ENCODE peak calls at places on chromosomes 11 and 22, in seven cellular contexts. C is mammary epithelial cell, L is hepatocyte, I is SJSA1, N is GM23338, J is H9, P is tibial nerve. Y is an unnamed sample. For H3K27me3, the result is how much of the 10 kb centered on the place peaks cover.

GRCh38 chr11:109851780-109852390 is 241.3 kb upstream of the ZC3H12C start:
- DNase-seq in C (peak), L (no peak), I (no peak), N (no peak), J (no peak), P (no peak), Y (no peak)

GRCh38 chr11:1029686-1030085 is 6.8 kb downstream of the MUC6 start:
- DNase-seq in C (no peak), L (no peak), I (no peak), N (peak), J (no peak), P (no peak), Y (no peak)

GRCh38 chr11:9250139-9250582 is 15.0 kb downstream of the DENND5A start:
- DNase-seq in C (no peak), L (no peak), I (peak), N (no peak), J (no peak), P (no peak), Y (no peak)

GRCh38 chr11:119470316-119471266 is 47.6 kb upstream of the THY1 start:
- DNase-seq in C (peak), L (no peak), I (peak), N (no peak), J (peak), P (no peak), Y (peak)

GRCh38 chr11:9862981-9863380 is 199.1 kb downstream of the SWAP70 start:
- DNase-seq in C (no peak), L (no peak), I (no peak), N (peak), J (no peak), P (no peak), Y (no peak)

GRCh38 chr22:38072322-38073149 is 11.4 kb downstream of the SLC16A8 start:
- DNase-seq in C (no peak), L (no peak), I (no peak), N (no peak), J (no peak), P (no peak), Y (no peak)

GRCh38 chr22:46646531-46647211 is 26.5 kb downstream of the GRAMD4 start:
- DNase-seq in C (no peak), L (peak), I (no peak), N (no peak), J (no peak), P (no peak), Y (no peak)

GRCh38 chr11:134004406-134005197 is 47.8 kb upstream of the IGSF9B start:
- DNase-seq in C (no peak), L (no peak), I (no peak), N (no peak), J (no peak), P (no peak), Y (no peak)

GRCh38 chr11:68446046-68446725 is 14.4 kb upstream of the PPP6R3 start:
- DNase-seq in C (no peak), L (no peak), I (no peak), N (no peak), J (no peak), P (no peak), Y (no peak)

GRCh38 chr11:82960779-82961143 is 59.2 kb downstream of the DDIAS start:
- DNase-seq in C (no peak), L (no peak), I (no peak), N (no peak), J (no peak), P (no peak), Y (no peak)

GRCh38 chr11:24005202-24005876 is 491.5 kb upstream of the LUZP2 start:
- DNase-seq in C (no peak), L (no peak), I (no peak), N (no peak), J (no peak), P (no peak), Y (no peak)

GRCh38 chr22:49524362-49524761 is 303.3 kb downstream of the BRD1 start:
- DNase-seq in C (no peak), L (no peak), I (no peak), N (no peak), J (no peak), P (no peak), Y (no peak)

GRCh38 chr11:109794501-109794900 is 298.7 kb upstream of the ZC3H12C start:
- DNase-seq in C (no peak), L (no peak), I (peak), N (no peak), J (no peak), P (no peak), Y (no peak)

GRCh38 chr22:43419371-43420080 is 7.7 kb downstream of the MPPED1 start:
- DNase-seq in C (no peak), L (no peak), I (no peak), N (no peak), J (no peak), P (no peak), Y (no peak)

GRCh38 chr22:20807315-20807752 is 33.4 kb downstream of the SERPIND1 start:
- DNase-seq in C (peak), L (peak), I (peak), N (no peak), J (no peak), P (no peak), Y (no peak)

GRCh38 chr22:44664149-44664548 is 37.9 kb upstream of the PRR5 start:
- DNase-seq in C (no peak), L (peak), I (no peak), N (no peak), J (no peak), P (no peak), Y (no peak)

GRCh38 chr22:30763815-30764686 is 69.4 kb downstream of the OSBP2 start:
- DNase-seq in C (peak), L (peak), I (peak), N (peak), J (peak), P (no peak), Y (peak)

GRCh38 chr11:31060880-31061279 is 308.7 kb downstream of the DCDC1 start:
- DNase-seq in C (no peak), L (no peak), I (no peak), N (no peak), J (no peak), P (no peak), Y (no peak)

GRCh38 chr11:86608251-86608799 is 64.1 kb downstream of the ME3 start:
- DNase-seq in C (peak), L (peak), I (peak), N (peak), J (peak), P (peak), Y (peak)

DNA sequence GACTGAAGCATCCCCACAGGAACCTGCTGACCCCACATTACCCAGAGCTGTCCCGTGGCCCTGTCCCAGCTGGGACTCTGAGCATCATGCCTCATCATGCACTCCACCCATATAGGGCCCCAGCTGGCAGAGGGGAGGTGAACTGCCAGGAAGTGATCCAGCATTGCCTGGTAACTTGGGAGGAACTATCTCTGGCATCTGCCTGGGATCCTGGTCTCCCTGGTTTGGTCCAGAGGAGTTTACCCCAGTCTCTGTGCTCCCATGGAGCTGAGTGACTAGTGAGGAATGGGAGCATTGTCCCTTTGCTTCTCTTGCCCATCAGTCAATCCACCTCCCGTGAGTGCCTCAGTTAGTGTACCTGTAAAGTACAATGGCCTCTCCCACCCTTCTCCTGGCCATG is 228.9 kb downstream of the GRIK4 start:
- DNase-seq in C (no peak), L (no peak), I (no peak), N (no peak), J (no peak), P (no peak), Y (no peak)
- H3K27me3 ChIP-seq in C (under half), L (under half), I (under half), N (under half), J (under half), P (under half), Y (half or more)

GRCh38 chr22:29726512-29727247 is 6.9 kb downstream of the CABP7 start:
- DNase-seq in C (no peak), L (no peak), I (no peak), N (no peak), J (no peak), P (no peak), Y (no peak)
- H3K27me3 ChIP-seq in C (under half), L (under half), I (under half), N (under half), J (under half), P (under half), Y (under half)

GRCh38 chr11:132948252-132948651 is 584.0 kb downstream of the OPCML start:
- DNase-seq in C (no peak), L (no peak), I (no peak), N (no peak), J (no peak), P (no peak), Y (no peak)
- H3K27me3 ChIP-seq in C (under half), L (under half), I (under half), N (under half), J (under half), P (under half), Y (under half)

GRCh38 chr11:107590460-107591097 is 368 bp upstream of the ELMOD1 start:
- DNase-seq in C (no peak), L (no peak), I (no peak), N (peak), J (peak), P (no peak), Y (no peak)

GRCh38 chr11:107592813-107593212 is 1.9 kb downstream of the ELMOD1 start:
- DNase-seq in C (no peak), L (peak), I (no peak), N (peak), J (no peak), P (no peak), Y (no peak)

GRCh38 chr11:107591098-107591445 is at the start of gene ELMOD1:
- DNase-seq in C (peak), L (peak), I (no peak), N (peak), J (peak), P (no peak), Y (peak)

GRCh38 chr11:107592256-107592655 is 1.3 kb downstream of the ELMOD1 start:
- DNase-seq in C (no peak), L (no peak), I (no peak), N (no peak), J (no peak), P (no peak), Y (no peak)

GRCh38 chr11:107591446-107592236 is 694 bp downstream of the ELMOD1 start:
- DNase-seq in C (peak), L (peak), I (peak), N (peak), J (peak), P (no peak), Y (no peak)
- H3K27me3 ChIP-seq in C (under half), L (half or more), I (under half), N (half or more), J (under half), P (under half), Y (under half)

DNA sequence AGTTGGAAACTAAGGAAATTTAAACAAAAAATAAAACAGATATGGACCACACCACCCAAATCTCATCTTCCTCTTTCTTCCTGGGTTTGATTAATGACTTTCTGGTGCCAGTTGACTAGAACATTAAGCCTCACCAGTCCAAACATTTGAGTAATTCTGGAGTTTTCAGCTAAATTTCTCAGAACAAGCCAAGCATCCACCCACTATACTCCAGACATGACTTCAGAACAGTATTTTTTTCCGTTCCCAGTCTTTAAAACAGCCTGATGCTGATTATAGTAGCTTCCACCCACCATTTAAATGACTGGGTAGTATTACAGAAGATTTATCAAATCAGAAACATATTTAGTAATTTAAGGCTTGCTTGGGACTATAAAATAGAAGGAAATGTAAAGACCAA is 230.9 kb upstream of the UBASH3B start:
- DNase-seq in C (no peak), L (no peak), I (no peak), N (no peak), J (no peak), P (no peak), Y (no peak)
- H3K27me3 ChIP-seq in C (under half), L (under half), I (under half), N (under half), J (under half), P (under half), Y (under half)

DNA sequence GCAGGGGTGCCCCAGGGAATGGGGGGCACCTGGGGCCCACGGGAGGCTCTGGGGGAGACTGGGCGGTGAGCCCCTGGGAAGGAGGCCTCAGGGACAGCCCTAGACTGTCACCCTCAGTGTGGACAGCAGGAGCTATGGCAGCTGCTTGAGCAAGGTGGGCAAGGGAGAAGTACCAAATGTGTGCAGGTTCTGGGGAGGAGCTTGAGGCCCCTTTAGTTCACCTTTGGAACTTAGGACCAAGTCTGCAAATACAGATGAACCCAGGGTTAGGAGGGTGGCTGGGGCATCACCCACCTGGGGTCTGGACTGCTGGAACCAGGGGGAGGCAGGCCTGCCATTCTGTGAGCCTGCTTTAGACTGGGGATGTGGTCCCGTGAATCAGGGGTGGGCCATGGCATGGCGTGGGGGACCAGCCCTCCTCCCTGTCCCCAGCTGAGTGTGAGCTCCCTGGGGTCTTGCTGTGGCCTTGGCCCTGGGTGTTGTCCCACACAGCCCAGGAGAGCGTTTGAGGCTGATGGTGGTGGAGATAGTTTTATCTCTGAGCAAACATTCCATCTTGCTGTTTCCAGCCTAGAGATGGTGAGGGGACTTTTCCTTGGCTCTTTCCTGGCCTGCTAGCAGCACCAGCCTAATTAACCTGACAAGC is 122.3 kb downstream of the KCNQ1 start:
- DNase-seq in C (no peak), L (no peak), I (no peak), N (no peak), J (no peak), P (no peak), Y (no peak)
- H3K27me3 ChIP-seq in C (under half), L (under half), I (under half), N (under half), J (under half), P (under half), Y (under half)

Y was measured in PC-9.